ENCODE peak calls at places on chromosomes 5 and 9, in seven cellular contexts. K is sigmoid colon; J is left ventricle myocardium inferior; Z is H1; X is GM23248; M is cardiac muscle cell; C is CD8-positive, alpha-beta memory T cell. O is an unnamed sample.

GRCh38 chr9:101601904-101602765 is 7.4 kb upstream of the PPP3R2 start:
- DNase-seq in Z (no peak), X (peak; percentile 68), M (peak; percentile 64), J (no peak), K (no peak), C (peak; percentile 36), O (no peak)

GRCh38 chr9:98121096-98121495 is 2.1 kb upstream of the TRIM14 start:
- DNase-seq in C (peak; percentile 30), X (peak; percentile 58), M (no peak), K (no peak), Z (no peak), J (no peak), O (no peak)

GRCh38 chr5:160359816-160360215 is 10.6 kb downstream of the C1QTNF2 start:
- DNase-seq in Z (no peak), K (no peak), M (peak; percentile 21), J (no peak), X (peak; percentile 20), C (no peak), O (no peak)

GRCh38 chr9:96379461-96379860 is 4.0 kb downstream of the SLC35D2 start:
- DNase-seq in C (no peak), Z (no peak), J (no peak), K (no peak), X (no peak), M (no peak), O (no peak)

GRCh38 chr5:53128481-53128880 is 18.9 kb upstream of the MOCS2 start:
- DNase-seq in J (no peak), Z (no peak), M (no peak), K (no peak), X (no peak), C (no peak), O (no peak)

GRCh38 chr5:95788493-95788892 is 34.0 kb downstream of the GLRX start:
- DNase-seq in C (no peak), X (no peak), Z (no peak), M (no peak), J (no peak), K (no peak), O (no peak)

GRCh38 chr9:137139468-137140150 is 655 bp downstream of the GRIN1 start:
- DNase-seq in J (no peak), Z (no peak), M (no peak), X (no peak), C (no peak), K (no peak), O (no peak)

GRCh38 chr5:2204366-2205184 is 321.9 kb upstream of the IRX4 start:
- DNase-seq in X (no peak), J (no peak), K (no peak), C (no peak), Z (no peak), M (no peak), O (no peak)

GRCh38 chr5:61414806-61415205 is 82.7 kb downstream of the ZSWIM6 start:
- DNase-seq in J (no peak), X (no peak), C (no peak), K (no peak), Z (no peak), M (no peak), O (no peak)

GRCh38 chr5:115295775-115296129 is 702 bp downstream of the CCDC112 start:
- DNase-seq in Z (no peak), X (no peak), J (no peak), C (no peak), M (no peak), K (no peak), O (peak; percentile 18)

GRCh38 chr5:73446631-73447233 is 1.8 kb downstream of the FOXD1 start:
- DNase-seq in Z (no peak), J (no peak), X (peak; percentile 48), K (no peak), M (no peak), C (no peak), O (no peak)

GRCh38 chr5:96123418-96123817 is 161.8 kb upstream of the ELL2 start:
- DNase-seq in X (no peak), J (no peak), K (no peak), Z (no peak), C (no peak), M (no peak), O (no peak)

GRCh38 chr9:81597749-81598497 is 91.4 kb downstream of the TLE1 start:
- DNase-seq in J (no peak), K (no peak), M (no peak), Z (no peak), C (no peak), X (no peak), O (peak; percentile 50)

GRCh38 chr9:83572524-83572923 is 34.3 kb upstream of the FRMD3 start:
- DNase-seq in K (no peak), C (no peak), X (no peak), M (no peak), J (no peak), Z (no peak), O (no peak)

GRCh38 chr5:175629231-175629630 is 28.6 kb upstream of the HRH2 start:
- DNase-seq in K (no peak), C (no peak), Z (no peak), M (no peak), X (no peak), J (no peak), O (no peak)

GRCh38 chr5:64665243-64665642 is 25.1 kb upstream of the SHISAL2B start:
- DNase-seq in X (no peak), J (no peak), M (no peak), K (no peak), C (no peak), Z (no peak), O (no peak)

GRCh38 chr9:80873861-80874260 is 815.5 kb downstream of the TLE1 start:
- DNase-seq in C (no peak), M (no peak), K (no peak), Z (no peak), X (peak; percentile 10), J (no peak), O (no peak)

GRCh38 chr5:131981516-131981915 is 29.9 kb downstream of the ACSL6 start:
- DNase-seq in C (no peak), M (no peak), K (no peak), Z (no peak), J (no peak), X (no peak), O (no peak)

GRCh38 chr5:94698189-94698588 is 79.7 kb downstream of the SLF1 start:
- DNase-seq in C (no peak), X (no peak), K (no peak), J (no peak), M (no peak), Z (no peak), O (no peak)

GRCh38 chr5:176891331-176891958 is 7.7 kb downstream of the HK3 start:
- DNase-seq in J (no peak), X (no peak), K (peak; percentile 55), M (no peak), C (no peak), Z (no peak), O (no peak)

GRCh38 chr5:168931638-168932345 is 352.6 kb upstream of the PANK3 start:
- DNase-seq in J (no peak), Z (no peak), K (no peak), C (no peak), X (peak; percentile 98), M (no peak), O (no peak)

GRCh38 chr5:43191740-43192557 is at the start of gene NIM1K:
- DNase-seq in J (peak; percentile 68), K (peak; percentile 87), X (peak; percentile 54), C (peak; percentile 25), Z (peak; percentile 10), M (peak; percentile 89), O (peak; percentile 74)

GRCh38 chr5:14218480-14218879 is 75.3 kb downstream of the TRIO start:
- DNase-seq in Z (no peak), C (no peak), X (no peak), J (no peak), M (no peak), K (no peak), O (no peak)

GRCh38 chr5:66661149-66661548 is 65.0 kb downstream of the MAST4 start:
- DNase-seq in J (peak; percentile 44), Z (no peak), C (no peak), X (peak; percentile 87), M (no peak), K (peak; percentile 73), O (peak; percentile 48)

GRCh38 chr5:4375640-4376039 is 764.5 kb upstream of the ADAMTS16 start:
- DNase-seq in Z (no peak), J (no peak), M (no peak), K (no peak), X (no peak), C (no peak), O (no peak)

GRCh38 chr5:31751620-31752019 is 112.7 kb downstream of the PDZD2 start:
- DNase-seq in Z (no peak), K (no peak), X (no peak), M (no peak), C (no peak), J (no peak), O (no peak)
- H3K27me3 ChIP-seq in Z (peaks cover 22% of the 10 kb centered on the region), K (no peaks in the 10 kb centered on the region), X (peaks cover 4% of the 10 kb centered on the region), M (no peaks in the 10 kb centered on the region), C (no peaks in the 10 kb centered on the region), J (no peaks in the 10 kb centered on the region), O (no peaks in the 10 kb centered on the region)

GRCh38 chr9:38339087-38339486 is 53.4 kb upstream of the ALDH1B1 start:
- DNase-seq in M (no peak), K (no peak), Z (no peak), C (no peak), X (peak; percentile 82), J (no peak), O (no peak)
- H3K4me3 ChIP-seq in M (no peak overlapping the region), K (no peak overlapping the region), Z (no peak overlapping the region), C (no peak overlapping the region), X (peak overlapping the region; percentile 10), J (no peak overlapping the region), O (no peak overlapping the region)

GRCh38 chr5:123089971-123090640 is 1.1 kb downstream of the PRDM6 start:
- DNase-seq in C (no peak), K (peak; percentile 65), Z (no peak), M (peak; percentile 64), J (peak; percentile 20), X (peak; percentile 70), O (no peak)

GRCh38 chr5:123090641-123091257 is 1.7 kb downstream of the PRDM6 start:
- DNase-seq in X (no peak), M (no peak), C (no peak), K (no peak), J (no peak), Z (no peak), O (no peak)

GRCh38 chr5:123088031-123088805 is 823 bp upstream of the PRDM6 start:
- DNase-seq in J (no peak), C (no peak), K (peak; percentile 80), Z (no peak), M (no peak), X (peak; percentile 60), O (no peak)

GRCh38 chr5:123091258-123091987 is 2.4 kb downstream of the PRDM6 start:
- DNase-seq in K (no peak), J (no peak), X (no peak), M (no peak), Z (no peak), C (no peak), O (no peak)

DNA sequence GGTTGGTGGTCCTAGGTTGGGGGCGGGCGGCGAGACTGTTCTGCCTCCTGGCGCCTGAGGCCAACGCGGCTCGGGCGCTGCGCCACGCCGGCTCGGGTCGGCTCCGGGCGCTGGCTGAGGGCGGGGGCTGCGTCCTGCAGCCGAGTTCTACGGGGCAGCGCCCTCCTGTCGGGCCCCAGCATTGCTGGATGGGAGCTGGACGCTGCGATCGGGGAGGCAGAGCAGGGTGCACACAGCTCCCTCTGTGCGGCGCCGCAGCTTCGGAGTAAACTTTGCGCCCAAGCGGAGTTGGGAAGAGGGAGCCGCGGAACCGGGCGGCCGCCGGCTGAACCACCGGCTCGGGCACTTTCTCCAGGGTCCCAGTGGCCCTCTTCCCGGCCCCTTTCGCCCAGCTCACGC is 530 bp downstream of the PRDM6 start:
- DNase-seq in X (peak; percentile 73), Z (no peak), M (peak; percentile 66), K (peak; percentile 79), J (peak; percentile 21), C (no peak), O (peak; percentile 70)
- H3K27me3 ChIP-seq in X (peaks cover 32% of the 10 kb centered on the region), Z (peaks cover 100% of the 10 kb centered on the region), M (peaks cover 100% of the 10 kb centered on the region), K (peaks cover 52% of the 10 kb centered on the region), J (peaks cover 93% of the 10 kb centered on the region), C (peaks cover 28% of the 10 kb centered on the region), O (peaks cover 91% of the 10 kb centered on the region)

GRCh38 chr5:141875022-141875740 is 3.0 kb downstream of the PCDH1 start:
- DNase-seq in K (no peak), X (no peak), M (no peak), Z (no peak), C (no peak), J (peak; percentile 13), O (no peak)
- H3K4me3 ChIP-seq in K (peak overlapping the region; percentile 71), X (no peak overlapping the region), M (no peak overlapping the region), Z (peak overlapping the region; percentile 94), C (no peak overlapping the region), J (peak overlapping the region; percentile 83), O (peak overlapping the region; percentile 80)

O was measured in heart left ventricle.